ENCODE peak calls at places on chromosomes 16 and 17, in ten cellular contexts. D is NCI-H1105 treated with DMSO at 0.1 percent for 48 hours; J is stimulated activated effector memory CD8-positive, alpha-beta T cell treated with anti-CD3 and anti-CD28 coated beads, Interleukin-12 subunit alpha, Interleukin-12 subunit beta, amount 100 ng/mL, for 72 hours; N is AG08396; X is amygdala; H is T-helper 1 cell; L is tibial artery; C is fibroblast of mammary gland; B is NCI-H1417; W is EL. G is an unnamed sample.

GRCh38 chr16:85428168-85428898 is 184.8 kb upstream of the GSE1 start:
- DNase-seq in D (no peak), J (peak; percentile 37), N (peak; percentile 62), X (no peak), H (no peak), L (peak; percentile 23), C (peak; percentile 33), B (no peak), W (no peak), G (peak; percentile 25)

GRCh38 chr17:32608267-32608666 is 121.5 kb downstream of the CDK5R1 start:
- DNase-seq in D (no peak), J (no peak), N (no peak), X (no peak), H (no peak), L (no peak), C (no peak), B (no peak), W (no peak), G (no peak)

GRCh38 chr16:75919664-75920063 is 193.4 kb upstream of the CPHXL start:
- DNase-seq in D (no peak), J (no peak), N (no peak), X (no peak), H (no peak), L (no peak), C (peak; percentile 44), B (no peak), W (no peak), G (no peak)

GRCh38 chr17:40109471-40109824 is 9.1 kb upstream of the NR1D1 start:
- DNase-seq in D (no peak), J (no peak), N (no peak), X (no peak), H (no peak), L (peak; percentile 13), C (peak; percentile 38), B (no peak), W (no peak), G (no peak)

GRCh38 chr17:34719569-34719968 is 140.2 kb downstream of the TMEM132E start:
- DNase-seq in D (no peak), J (no peak), N (no peak), X (no peak), H (no peak), L (no peak), C (no peak), B (no peak), W (no peak), G (no peak)

GRCh38 chr16:68065716-68066305 is 19.4 kb upstream of the NFATC3 start:
- DNase-seq in D (no peak), J (no peak), N (peak; percentile 49), X (no peak), H (no peak), L (no peak), C (peak; percentile 70), B (no peak), W (peak; percentile 72), G (no peak)

GRCh38 chr16:50302472-50303005 is 36.2 kb downstream of the ADCY7 start:
- DNase-seq in D (no peak), J (no peak), N (no peak), X (no peak), H (no peak), L (peak; percentile 15), C (no peak), B (peak; percentile 33), W (no peak), G (no peak)

GRCh38 chr17:823501-823902 is 41.3 kb downstream of the MRM3 start:
- DNase-seq in D (no peak), J (no peak), N (no peak), X (no peak), H (no peak), L (no peak), C (no peak), B (no peak), W (no peak), G (no peak)

GRCh38 chr16:75265911-75266701 is 14.7 kb upstream of the BCAR1 start:
- DNase-seq in D (no peak), J (no peak), N (peak; percentile 99), X (peak; percentile 36), H (no peak), L (peak; percentile 48), C (peak; percentile 42), B (peak; percentile 53), W (peak; percentile 83), G (peak; percentile 69)

GRCh38 chr17:31581491-31581890 is 190.0 kb downstream of the RAB11FIP4 start:
- DNase-seq in D (no peak), J (no peak), N (no peak), X (no peak), H (no peak), L (peak; percentile 55), C (peak; percentile 54), B (no peak), W (peak; percentile 42), G (no peak)

GRCh38 chr17:18219016-18219415 is 6.4 kb upstream of the LLGL1 start:
- DNase-seq in D (no peak), J (no peak), N (no peak), X (no peak), H (no peak), L (no peak), C (peak; percentile 70), B (no peak), W (peak; percentile 81), G (peak; percentile 31)

GRCh38 chr17:79160980-79161621 is 86.5 kb downstream of the ENGASE start:
- DNase-seq in D (no peak), J (no peak), N (no peak), X (no peak), H (no peak), L (no peak), C (no peak), B (no peak), W (peak; percentile 35), G (peak; percentile 9)

GRCh38 chr17:12634789-12635414 is 30.8 kb upstream of the MYOCD start:
- DNase-seq in D (no peak), J (no peak), N (no peak), X (no peak), H (no peak), L (no peak), C (no peak), B (no peak), W (no peak), G (no peak)

GRCh38 chr16:86227801-86228200 is 282.5 kb upstream of the FOXF1 start:
- DNase-seq in D (no peak), J (no peak), N (peak; percentile 71), X (no peak), H (no peak), L (no peak), C (peak; percentile 35), B (no peak), W (peak; percentile 45), G (peak; percentile 70)

GRCh38 chr16:69077251-69077650 is 28.2 kb upstream of the HAS3 start:
- DNase-seq in D (no peak), J (no peak), N (no peak), X (no peak), H (no peak), L (no peak), C (peak; percentile 40), B (no peak), W (peak; percentile 19), G (peak; percentile 87)

GRCh38 chr17:14356043-14356637 is 55.3 kb downstream of the HS3ST3B1 start:
- DNase-seq in D (no peak), J (no peak), N (no peak), X (no peak), H (no peak), L (no peak), C (no peak), B (no peak), W (no peak), G (no peak)

GRCh38 chr16:4460936-4461249 is 13.5 kb downstream of the NMRAL1 start:
- DNase-seq in D (no peak), J (no peak), N (no peak), X (no peak), H (no peak), L (no peak), C (no peak), B (no peak), W (no peak), G (no peak)

GRCh38 chr17:82175951-82176350 is 36.7 kb downstream of the CCDC57 start:
- DNase-seq in D (no peak), J (no peak), N (no peak), X (no peak), H (no peak), L (no peak), C (no peak), B (no peak), W (no peak), G (no peak)

GRCh38 chr16:8661703-8662102 is 12.7 kb upstream of the ABAT start:
- DNase-seq in D (no peak), J (no peak), N (no peak), X (no peak), H (no peak), L (no peak), C (no peak), B (no peak), W (no peak), G (no peak)

GRCh38 chr17:55674107-55674506 is 48.6 kb downstream of the TMEM100 start:
- DNase-seq in D (no peak), J (no peak), N (no peak), X (no peak), H (no peak), L (no peak), C (peak; percentile 86), B (no peak), W (peak; percentile 3), G (peak; percentile 19)

GRCh38 chr17:33674685-33675084 is 381.6 kb upstream of the ASIC2 start:
- DNase-seq in D (peak; percentile 27), J (peak; percentile 32), N (peak; percentile 73), X (no peak), H (no peak), L (peak; percentile 54), C (peak; percentile 56), B (peak; percentile 65), W (peak; percentile 38), G (peak; percentile 28)

GRCh38 chr16:72255785-72256184 is 83.8 kb upstream of the PMFBP1 start:
- DNase-seq in D (no peak), J (no peak), N (no peak), X (no peak), H (no peak), L (no peak), C (peak; percentile 68), B (no peak), W (peak; percentile 10), G (no peak)

GRCh38 chr17:8253801-8254200 is 4.7 kb downstream of the PFAS start:
- DNase-seq in D (no peak), J (no peak), N (peak; percentile 31), X (no peak), H (no peak), L (no peak), C (peak; percentile 16), B (no peak), W (no peak), G (no peak)

GRCh38 chr17:39752241-39752831 is 14.6 kb downstream of the GRB7 start:
- DNase-seq in D (no peak), J (no peak), N (no peak), X (no peak), H (no peak), L (no peak), C (no peak), B (no peak), W (no peak), G (no peak)

GRCh38 chr17:50128441-50129302 is 1.3 kb downstream of the SAMD14 start:
- DNase-seq in D (no peak), J (no peak), N (no peak), X (no peak), H (no peak), L (no peak), C (no peak), B (no peak), W (no peak), G (no peak)

GRCh38 chr16:73107371-73107770 is 59.4 kb upstream of the ZFHX3 start:
- DNase-seq in D (no peak), J (no peak), N (no peak), X (no peak), H (no peak), L (no peak), C (no peak), B (no peak), W (no peak), G (no peak)

GRCh38 chr17:49696233-49696761 is 11.5 kb downstream of the SLC35B1 start:
- DNase-seq in D (no peak), J (peak; percentile 57), N (no peak), X (no peak), H (no peak), L (no peak), C (no peak), B (no peak), W (no peak), G (no peak)

GRCh38 chr16:373848-374615 is 3.7 kb upstream of the MRPL28 start:
- DNase-seq in D (no peak), J (no peak), N (no peak), X (no peak), H (no peak), L (no peak), C (no peak), B (no peak), W (no peak), G (no peak)

G was measured in RPMI7951.